ENCODE peak calls at places on chromosomes 3 and 15, in four cellular contexts. X is HTR-8/SVneo, Q is B cell, O is nephron progenitor cell. F is an unnamed sample.

GRCh38 chr3:183131735-183132134 is 30.8 kb downstream of the LAMP3 start:
- DNase-seq in Q (no peak), O (no peak), X (peak), F (no peak)

GRCh38 chr15:57427367-57427821 is 51.1 kb downstream of the CGNL1 start:
- DNase-seq in X (peak), O (no peak), Q (no peak), F (no peak)

GRCh38 chr3:160685144-160685766 is 8.3 kb downstream of the ARL14 start:
- DNase-seq in Q (no peak), O (no peak), X (no peak), F (no peak)

GRCh38 chr3:57228734-57229505 is 1.4 kb downstream of the APPL1 start:
- DNase-seq in O (no peak), X (peak), Q (peak), F (no peak)

GRCh38 chr15:56032366-56032765 is 39.0 kb upstream of the NEDD4 start:
- DNase-seq in Q (no peak), X (no peak), O (no peak), F (no peak)

GRCh38 chr3:162072656-162073055 is 576.0 kb downstream of the OTOL1 start:
- DNase-seq in O (no peak), X (no peak), Q (no peak), F (no peak)

GRCh38 chr3:129231331-129232119 is 17.9 kb upstream of the COPG1 start:
- DNase-seq in Q (no peak), X (no peak), O (no peak), F (no peak)

GRCh38 chr15:83922895-83923294 is 269.0 kb downstream of the ADAMTSL3 start:
- DNase-seq in O (no peak), X (no peak), Q (no peak), F (no peak)

GRCh38 chr15:96428742-96429141 is 98.2 kb downstream of the NR2F2 start:
- DNase-seq in O (no peak), X (peak), Q (no peak), F (no peak)

GRCh38 chr15:26475554-26475953 is 297.3 kb downstream of the GABRB3 start:
- DNase-seq in X (no peak), Q (no peak), O (no peak), F (no peak)

GRCh38 chr3:112984485-112984884 is 6.3 kb upstream of the GTPBP8 start:
- DNase-seq in X (no peak), O (no peak), Q (no peak), F (no peak)

GRCh38 chr3:40585381-40586016 is 60.7 kb downstream of the ZNF621 start:
- DNase-seq in O (no peak), X (no peak), Q (no peak), F (no peak)

GRCh38 chr15:73438651-73439050 is 4.3 kb upstream of the REC114 start:
- DNase-seq in O (no peak), Q (no peak), X (no peak), F (no peak)

GRCh38 chr3:110384601-110385000 is 687.0 kb upstream of the NECTIN3 start:
- DNase-seq in O (no peak), Q (no peak), X (no peak), F (no peak)

GRCh38 chr3:64361962-64362735 is 136.9 kb upstream of the PRICKLE2 start:
- DNase-seq in Q (no peak), X (no peak), O (no peak), F (no peak)

GRCh38 chr3:70281663-70282062 is 30.8 kb downstream of the MDFIC2 start:
- DNase-seq in O (no peak), X (peak), Q (no peak), F (no peak)

GRCh38 chr15:75061272-75061671 is 37.9 kb downstream of the PPCDC start:
- DNase-seq in O (no peak), X (no peak), Q (no peak), F (no peak)

GRCh38 chr3:16838561-16838960 is 46.2 kb upstream of the PLCL2 start:
- DNase-seq in Q (no peak), O (no peak), X (no peak), F (no peak)

GRCh38 chr3:140630366-140630765 is 47.5 kb upstream of the TRIM42 start:
- DNase-seq in Q (no peak), X (no peak), O (no peak), F (no peak)

GRCh38 chr3:198071602-198072285 is 111.7 kb downstream of the LMLN start:
- DNase-seq in O (no peak), Q (peak), X (peak), F (no peak)

GRCh38 chr3:88192010-88192409 is 42.3 kb downstream of the C3orf38 start:
- DNase-seq in X (no peak), Q (no peak), O (no peak), F (no peak)

GRCh38 chr15:48889925-48890324 is 12.0 kb downstream of the EID1 start:
- DNase-seq in Q (no peak), X (no peak), O (no peak), F (no peak)

GRCh38 chr3:17151598-17152373 is 267.0 kb downstream of the PLCL2 start:
- DNase-seq in O (no peak), Q (peak), X (no peak), F (peak)

GRCh38 chr3:105406268-105406667 is 39.6 kb downstream of the ALCAM start:
- DNase-seq in O (no peak), Q (no peak), X (no peak), F (no peak)

GRCh38 chr3:158702815-158703481 is 29.3 kb downstream of the RARRES1 start:
- DNase-seq in O (no peak), X (no peak), Q (no peak), F (no peak)

GRCh38 chr3:149967067-149967685 is 3.5 kb downstream of the PFN2 start:
- DNase-seq in Q (peak), X (peak), O (no peak), F (no peak)

GRCh38 chr3:59121346-59122144 is 71.7 kb upstream of the CFAP20DC start:
- DNase-seq in X (no peak), Q (no peak), O (no peak), F (no peak)

GRCh38 chr3:124282751-124283643 is 291.1 kb upstream of the ROPN1 start:
- DNase-seq in Q (no peak), O (no peak), X (no peak), F (no peak)

GRCh38 chr15:73856458-73857192 is 16.7 kb upstream of the TBC1D21 start:
- DNase-seq in X (no peak), Q (no peak), O (no peak), F (no peak)

GRCh38 chr3:141738636-141739363 is 702 bp downstream of the RNF7 start:
- DNase-seq in O (no peak), Q (peak), X (peak), F (no peak)

GRCh38 chr15:62545392-62546227 is 380.5 kb upstream of the C2CD4B start:
- DNase-seq in X (no peak), O (no peak), Q (no peak), F (no peak)

GRCh38 chr3:52367891-52368880 is 52.1 kb downstream of the DNAH1 start:
- DNase-seq in Q (no peak), O (no peak), X (no peak), F (no peak)

GRCh38 chr3:8867646-8868045 is 95.6 kb downstream of the RAD18 start:
- DNase-seq in Q (no peak), X (no peak), O (no peak), F (no peak)

GRCh38 chr15:70281261-70281810 is 183.6 kb upstream of the TLE3 start:
- DNase-seq in X (no peak), Q (no peak), O (no peak), F (no peak)

GRCh38 chr3:51710631-51711351 is 3.9 kb downstream of the GRM2 start:
- DNase-seq in X (no peak), O (no peak), Q (no peak), F (peak)

GRCh38 chr3:66487475-66487874 is 13.3 kb downstream of the LRIG1 start:
- DNase-seq in O (no peak), Q (no peak), X (no peak), F (no peak)

GRCh38 chr3:13544293-13544831 is 4.6 kb upstream of the FBLN2 start:
- DNase-seq in X (peak), Q (peak), O (no peak), F (no peak)

GRCh38 chr15:81115054-81115939 is 18.8 kb upstream of the CFAP161 start:
- DNase-seq in O (no peak), Q (no peak), X (no peak), F (no peak)

GRCh38 chr3:60034047-60034446 is 984.2 kb upstream of the CFAP20DC start:
- DNase-seq in X (no peak), Q (no peak), O (no peak), F (no peak)

F was measured in GM12891.